ENCODE peak calls at places on chromosomes 7 and 10, in eight cellular contexts. R is CD8-positive, alpha-beta memory T cell; H is heart right ventricle; M is fibroblast of pulmonary artery; B is HFF-Myc; D is AG09309; O is NB4; N is HL-60. P is an unnamed sample.

GRCh38 chr10:102758226-102758932 is 14.6 kb downstream of the WBP1L start:
- DNase-seq in R (no peak), H (no peak), M (no peak), B (no peak), D (no peak), O (no peak), N (no peak), P (no peak)

GRCh38 chr7:9711259-9711658 is 1262.4 kb upstream of the PHF14 start:
- DNase-seq in R (no peak), H (no peak), M (no peak), B (no peak), D (no peak), O (no peak), N (no peak), P (no peak)

GRCh38 chr7:131038153-131038552 is 289.5 kb upstream of the MKLN1 start:
- DNase-seq in R (no peak), H (no peak), M (no peak), B (no peak), D (no peak), O (no peak), N (no peak), P (no peak)

GRCh38 chr7:99597762-99598501 is at the start of gene TMEM225B:
- DNase-seq in R (no peak), H (no peak), M (no peak), B (no peak), D (no peak), O (no peak), N (no peak), P (no peak)

GRCh38 chr10:96208271-96208670 is 63.1 kb downstream of the BLNK start:
- DNase-seq in R (no peak), H (no peak), M (no peak), B (no peak), D (no peak), O (no peak), N (no peak), P (peak; percentile 75)

GRCh38 chr10:14074062-14074884 is 256.5 kb downstream of the FRMD4A start:
- DNase-seq in R (no peak), H (peak; percentile 85), M (peak; percentile 100), B (peak; percentile 100), D (peak; percentile 100), O (no peak), N (no peak), P (no peak)

GRCh38 chr7:66758964-66759628 is 18.6 kb downstream of the RABGEF1 start:
- DNase-seq in R (no peak), H (no peak), M (peak; percentile 57), B (no peak), D (no peak), O (peak; percentile 97), N (peak; percentile 89), P (peak; percentile 74)

GRCh38 chr7:92778972-92779371 is 57.4 kb downstream of the CDK6 start:
- DNase-seq in R (no peak), H (no peak), M (peak; percentile 94), B (no peak), D (peak; percentile 76), O (peak; percentile 88), N (peak; percentile 92), P (peak; percentile 46)

GRCh38 chr10:15742831-15743230 is 23.1 kb upstream of the ITGA8 start:
- DNase-seq in R (no peak), H (no peak), M (peak; percentile 39), B (no peak), D (no peak), O (no peak), N (no peak), P (no peak)

GRCh38 chr7:155961241-155962190 is 149.3 kb upstream of the SHH start:
- DNase-seq in R (no peak), H (no peak), M (peak; percentile 11), B (no peak), D (no peak), O (peak; percentile 60), N (no peak), P (peak; percentile 5)

GRCh38 chr7:105611856-105612775 is 30.8 kb upstream of the EFCAB10 start:
- DNase-seq in R (no peak), H (no peak), M (peak; percentile 37), B (no peak), D (no peak), O (no peak), N (no peak), P (no peak)

GRCh38 chr10:93287775-93288174 is 194.4 kb downstream of the MYOF start:
- DNase-seq in R (no peak), H (no peak), M (no peak), B (no peak), D (no peak), O (no peak), N (no peak), P (no peak)

DNA sequence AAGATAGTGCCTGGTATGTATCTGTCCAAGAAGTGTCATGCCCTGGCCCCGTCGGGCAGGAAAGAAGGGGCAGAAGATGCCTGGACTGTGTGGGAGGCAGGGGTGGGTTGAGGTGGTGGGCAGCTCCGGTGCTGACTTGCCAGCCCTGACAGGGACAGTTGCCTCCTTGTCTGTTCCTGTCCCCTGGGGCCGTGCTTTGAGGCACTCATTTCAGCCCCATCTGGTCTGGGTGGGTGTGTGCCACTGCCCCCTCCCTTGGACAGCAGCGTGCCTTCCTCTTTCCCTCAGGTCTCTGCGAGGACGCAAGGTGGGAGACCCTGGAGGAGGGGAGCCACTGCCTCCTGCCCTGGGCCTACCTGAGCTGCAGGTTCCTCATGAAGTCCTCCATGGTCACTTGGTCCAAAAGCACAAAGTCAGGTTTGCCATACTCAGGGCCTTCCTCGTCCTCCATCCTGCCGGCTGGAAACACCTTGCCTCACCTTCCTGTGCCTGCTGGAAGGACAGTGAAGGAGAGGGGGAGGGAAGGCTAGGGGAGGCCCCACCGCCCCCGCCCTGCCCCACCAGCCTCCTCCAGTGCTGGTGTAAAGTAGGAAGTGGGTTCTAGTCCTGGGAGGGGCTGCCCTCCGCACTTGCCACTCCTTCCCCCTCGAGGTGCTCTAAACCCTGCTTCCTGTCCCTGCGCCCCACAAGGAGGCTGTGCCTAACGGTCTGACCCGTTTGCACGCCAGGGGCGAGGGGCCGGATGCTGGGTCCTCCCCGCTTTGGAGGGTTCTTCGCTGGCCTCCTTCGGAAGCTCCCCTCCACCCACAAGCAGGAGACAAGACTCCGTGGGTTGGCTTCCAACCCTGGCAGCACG is at the start of gene MYO1G:
- DNase-seq in R (peak; percentile 80), H (no peak), M (no peak), B (no peak), D (no peak), O (peak; percentile 100), N (peak; percentile 98), P (peak; percentile 96)
- H3K4me3 ChIP-seq in R (peak within 1 kb of the TSS; percentile 91), H (no peak within 1 kb of the TSS), M (no peak within 1 kb of the TSS), B (no peak within 1 kb of the TSS), D (no peak within 1 kb of the TSS), O (peak within 1 kb of the TSS; percentile 89), N (peak within 1 kb of the TSS; percentile 64), P (peak within 1 kb of the TSS; percentile 84)

GRCh38 chr10:124347956-124348355 is 70.8 kb downstream of the OAT start:
- DNase-seq in R (no peak), H (no peak), M (no peak), B (no peak), D (no peak), O (no peak), N (no peak), P (no peak)
- H3K4me3 ChIP-seq in R (no peak overlapping the region), H (no peak overlapping the region), M (no peak overlapping the region), B (no peak overlapping the region), D (no peak overlapping the region), O (no peak overlapping the region), N (no peak overlapping the region), P (no peak overlapping the region)

DNA sequence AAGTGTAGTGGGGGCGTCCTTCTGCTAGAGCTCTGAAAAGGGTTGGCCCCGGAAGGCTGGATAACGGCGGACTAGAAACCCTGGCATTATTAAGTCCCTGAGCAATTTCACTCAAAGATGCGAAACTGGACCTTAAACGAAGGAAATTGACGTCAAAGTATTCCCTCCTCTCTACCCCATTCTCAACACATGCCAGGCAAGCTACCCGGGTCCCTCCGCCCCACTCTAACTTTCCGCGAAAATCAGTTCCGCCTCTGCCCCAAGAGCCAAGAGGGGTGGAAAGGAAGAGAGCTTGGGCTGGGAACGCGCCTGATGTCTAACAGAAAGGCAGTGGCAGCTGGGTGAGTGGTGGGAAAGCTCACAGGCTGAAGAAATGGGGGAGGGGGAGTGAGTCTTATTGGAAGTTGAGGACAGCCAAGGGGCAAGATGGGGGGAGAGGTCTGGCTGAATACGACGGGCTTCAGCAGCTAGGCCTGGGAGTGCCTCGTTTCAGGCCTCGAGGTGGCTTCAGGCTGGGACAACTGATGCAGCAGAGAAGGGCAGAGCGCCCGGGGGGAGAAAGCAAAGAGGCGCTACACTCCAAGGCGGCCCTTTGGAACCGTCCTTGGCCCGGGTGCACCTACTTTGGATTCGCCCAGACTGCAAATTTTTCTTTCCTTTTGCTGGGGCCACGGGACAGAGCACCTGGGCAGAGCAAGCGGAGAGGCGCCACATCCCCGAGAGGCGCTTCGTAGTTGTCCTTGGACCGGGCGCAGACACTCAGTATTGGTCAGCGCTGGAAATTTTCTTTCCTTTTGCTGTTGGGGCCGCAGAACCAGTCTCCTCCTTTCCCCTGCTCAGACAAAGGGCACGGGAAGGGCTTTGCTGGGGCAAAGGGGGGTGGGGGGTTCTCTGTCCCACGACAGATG is 2.0 kb upstream of the FEZF1 start:
- DNase-seq in R (no peak), H (no peak), M (no peak), B (no peak), D (no peak), O (no peak), N (no peak), P (no peak)
- H3K4me3 ChIP-seq in R (no peak overlapping the region), H (peak overlapping the region; percentile 27), M (no peak overlapping the region), B (no peak overlapping the region), D (no peak overlapping the region), O (no peak overlapping the region), N (no peak overlapping the region), P (no peak overlapping the region)

GRCh38 chr10:1674501-1674900 is 62.8 kb downstream of the ADARB2 start:
- DNase-seq in R (no peak), H (no peak), M (no peak), B (no peak), D (no peak), O (no peak), N (no peak), P (peak; percentile 77)

GRCh38 chr10:1678084-1678483 is 59.2 kb downstream of the ADARB2 start:
- DNase-seq in R (no peak), H (no peak), M (no peak), B (no peak), D (no peak), O (no peak), N (no peak), P (no peak)

GRCh38 chr10:1679821-1680650 is 57.3 kb downstream of the ADARB2 start:
- DNase-seq in R (no peak), H (no peak), M (no peak), B (no peak), D (no peak), O (no peak), N (no peak), P (no peak)

GRCh38 chr10:1673568-1674345 is 63.6 kb downstream of the ADARB2 start:
- DNase-seq in R (no peak), H (no peak), M (no peak), B (no peak), D (no peak), O (no peak), N (no peak), P (no peak)

GRCh38 chr10:1677307-1677939 is 59.9 kb downstream of the ADARB2 start:
- DNase-seq in R (no peak), H (no peak), M (no peak), B (no peak), D (no peak), O (no peak), N (no peak), P (no peak)
- H3K4me3 ChIP-seq in R (no peak overlapping the region), H (no peak overlapping the region), M (no peak overlapping the region), B (no peak overlapping the region), D (no peak overlapping the region), O (no peak overlapping the region), N (no peak overlapping the region), P (no peak overlapping the region)

P was measured in GM12865.